ENCODE peak calls at places on chromosomes 11 and 22, in six cellular contexts. I, T, V, M, G and Q are unnamed samples.

GRCh38 chr11:131710511-131710910 is 340.1 kb downstream of the NTM start:
- DNase-seq in I (no peak), T (no peak), V (no peak), M (no peak), G (no peak), Q (no peak)

GRCh38 chr11:86696004-86696403 is 23.6 kb upstream of the ME3 start:
- DNase-seq in I (no peak), T (no peak), V (no peak), M (no peak), G (no peak), Q (no peak)

GRCh38 chr11:20125927-20126326 is 34.3 kb downstream of the DBX1 start:
- DNase-seq in I (no peak), T (no peak), V (no peak), M (no peak), G (no peak), Q (no peak)

GRCh38 chr11:30041171-30041570 is 24.3 kb upstream of the KCNA4 start:
- DNase-seq in I (no peak), T (no peak), V (no peak), M (no peak), G (no peak), Q (no peak)

GRCh38 chr11:23732026-23732425 is 764.8 kb upstream of the LUZP2 start:
- DNase-seq in I (no peak), T (no peak), V (no peak), M (no peak), G (no peak), Q (no peak)

GRCh38 chr11:93710239-93710638 is 31.1 kb downstream of the TAF1D start:
- DNase-seq in I (no peak), T (no peak), V (no peak), M (no peak), G (no peak), Q (no peak)

GRCh38 chr11:65286686-65287085 is 24.9 kb downstream of the POLA2 start:
- DNase-seq in I (no peak), T (no peak), V (no peak), M (no peak), G (no peak), Q (no peak)

GRCh38 chr11:61377461-61378160 is 14.8 kb upstream of the TMEM216 start:
- DNase-seq in I (no peak), T (no peak), V (no peak), M (no peak), G (no peak), Q (no peak)

GRCh38 chr22:45007247-45007945 is 2.4 kb downstream of the PHF21B start:
- DNase-seq in I (no peak), T (no peak), V (peak; percentile 91), M (peak; percentile 96), G (peak; percentile 33), Q (peak; percentile 85)

GRCh38 chr11:97409141-97409540 is 1019.3 kb downstream of the JRKL start:
- DNase-seq in I (no peak), T (peak; percentile 20), V (no peak), M (no peak), G (no peak), Q (no peak)

GRCh38 chr11:132123449-132123848 is 753.0 kb downstream of the NTM start:
- DNase-seq in I (no peak), T (no peak), V (no peak), M (no peak), G (no peak), Q (no peak)

GRCh38 chr22:39299829-39300178 is 19.6 kb downstream of the RPL3 start:
- DNase-seq in I (no peak), T (no peak), V (no peak), M (no peak), G (no peak), Q (no peak)

GRCh38 chr11:86523738-86524602 is 148.4 kb downstream of the ME3 start:
- DNase-seq in I (no peak), T (no peak), V (no peak), M (no peak), G (peak; percentile 43), Q (no peak)

GRCh38 chr22:24894998-24895397 is 51.5 kb downstream of the LHFPL7 start:
- DNase-seq in I (peak; percentile 87), T (peak; percentile 81), V (peak; percentile 85), M (no peak), G (peak; percentile 87), Q (peak; percentile 85)

GRCh38 chr22:42946551-42947198 is 68.3 kb downstream of the PACSIN2 start:
- DNase-seq in I (no peak), T (peak; percentile 28), V (no peak), M (no peak), G (no peak), Q (no peak)

GRCh38 chr22:44616882-44617655 is 84.9 kb upstream of the PRR5 start:
- DNase-seq in I (no peak), T (no peak), V (peak; percentile 51), M (no peak), G (no peak), Q (no peak)

GRCh38 chr22:47269689-47270088 is 507.2 kb downstream of the TBC1D22A start:
- DNase-seq in I (no peak), T (no peak), V (no peak), M (no peak), G (no peak), Q (no peak)

GRCh38 chr11:12640355-12640754 is 33.9 kb upstream of the TEAD1 start:
- DNase-seq in I (no peak), T (no peak), V (no peak), M (no peak), G (no peak), Q (no peak)

GRCh38 chr11:65547446-65548125 is 10.6 kb downstream of the LTBP3 start:
- DNase-seq in I (no peak), T (peak; percentile 78), V (no peak), M (no peak), G (no peak), Q (no peak)

GRCh38 chr11:116563028-116563712 is 209.6 kb downstream of the BUD13 start:
- DNase-seq in I (no peak), T (no peak), V (no peak), M (no peak), G (peak; percentile 64), Q (peak; percentile 59)

GRCh38 chr22:42350373-42350772 is 79.9 kb upstream of the TCF20 start:
- DNase-seq in I (no peak), T (no peak), V (no peak), M (no peak), G (no peak), Q (no peak)

GRCh38 chr22:37167981-37168647 is 18.4 kb upstream of the IL2RB start:
- DNase-seq in I (no peak), T (no peak), V (no peak), M (no peak), G (no peak), Q (no peak)

GRCh38 chr22:37171662-37172061 is 16.4 kb downstream of the C1QTNF6 start:
- DNase-seq in I (no peak), T (no peak), V (peak; percentile 1), M (no peak), G (no peak), Q (no peak)

GRCh38 chr22:37169947-37170688 is 17.9 kb downstream of the C1QTNF6 start:
- DNase-seq in I (no peak), T (no peak), V (no peak), M (no peak), G (no peak), Q (no peak)

GRCh38 chr22:37167176-37167980 is 17.7 kb upstream of the IL2RB start:
- DNase-seq in I (no peak), T (peak; percentile 53), V (no peak), M (no peak), G (peak; percentile 3), Q (peak; percentile 6)

DNA sequence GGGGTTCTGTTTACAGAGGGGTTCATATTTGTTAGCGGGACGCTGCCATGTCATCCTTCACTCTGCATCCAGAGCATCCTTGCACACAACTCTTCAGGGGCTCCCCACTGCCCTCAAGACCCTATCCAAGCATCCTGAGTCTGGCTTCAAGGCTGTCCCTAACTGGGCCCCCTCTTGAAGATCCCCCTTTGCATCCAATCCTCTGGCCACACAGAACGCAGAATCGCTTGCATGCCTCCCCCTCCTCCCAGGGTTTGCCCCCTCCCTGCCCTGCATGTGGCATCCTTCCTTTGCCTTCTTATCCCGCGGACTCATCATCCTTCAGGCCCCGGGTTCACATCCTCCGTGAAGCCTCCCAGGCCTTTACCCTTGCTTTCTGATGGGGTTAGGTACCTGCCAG is 18.6 kb downstream of the C1QTNF6 start:
- DNase-seq in I (no peak), T (no peak), V (no peak), M (no peak), G (no peak), Q (no peak)
- H3K27me3 ChIP-seq in I (no peaks in the 10 kb centered on the region), T (no peaks in the 10 kb centered on the region), V (no peaks in the 10 kb centered on the region), M (no peaks in the 10 kb centered on the region), G (no peaks in the 10 kb centered on the region), Q (no peaks in the 10 kb centered on the region)

GRCh38 chr11:18791175-18792065 is at the start of gene PTPN5:
- DNase-seq in I (no peak), T (peak; percentile 64), V (peak; percentile 66), M (peak; percentile 83), G (no peak), Q (no peak)
- H3K4me3 ChIP-seq in I (peak within 1 kb of the TSS; percentile 51), T (peak within 1 kb of the TSS; percentile 36), V (peak within 1 kb of the TSS; percentile 39), M (peak within 1 kb of the TSS; percentile 69), G (peak within 1 kb of the TSS; percentile 5), Q (no peak within 1 kb of the TSS)

GRCh38 chr22:27438271-27438980 is 363.1 kb downstream of the MN1 start:
- DNase-seq in I (no peak), T (peak; percentile 87), V (peak; percentile 75), M (peak; percentile 92), G (peak; percentile 82), Q (peak; percentile 73)
- H3K27me3 ChIP-seq in I (no peaks in the 10 kb centered on the region), T (no peaks in the 10 kb centered on the region), V (no peaks in the 10 kb centered on the region), M (no peaks in the 10 kb centered on the region), G (no peaks in the 10 kb centered on the region), Q (no peaks in the 10 kb centered on the region)

GRCh38 chr11:2136952-2137201 is 2.3 kb downstream of the IGF2 start:
- DNase-seq in I (no peak), T (no peak), V (no peak), M (no peak), G (no peak), Q (no peak)
- H3K4me3 ChIP-seq in I (peak overlapping the region; percentile 50), T (no peak overlapping the region), V (peak overlapping the region; percentile 41), M (peak overlapping the region; percentile 53), G (no peak overlapping the region), Q (peak overlapping the region; percentile 84)